ENCODE peak calls at places on chromosomes 4 and X, in six cellular contexts. L, Q, T, O, E and K are unnamed samples.

GRCh38 chrX:54029543-54030143 is 14.6 kb downstream of the PHF8 start:
- DNase-seq in L (no peak), T (no peak), O (no peak), E (no peak), Q (no peak), K (no peak)

GRCh38 chr4:148376151-148376550 is 66.1 kb downstream of the NR3C2 start:
- DNase-seq in T (peak; percentile 3), O (no peak), L (peak; percentile 23), E (no peak), Q (peak; percentile 94), K (peak; percentile 62)

GRCh38 chr4:88422403-88422802 is 34.5 kb upstream of the HERC5 start:
- DNase-seq in E (no peak), T (no peak), O (no peak), L (no peak), Q (no peak), K (no peak)

GRCh38 chrX:154750301-154751120 is at the start of gene GAB3:
- DNase-seq in E (peak; percentile 27), T (peak; percentile 65), L (no peak), Q (no peak), O (no peak), K (peak; percentile 31)

GRCh38 chrX:69232945-69233344 is 67.7 kb upstream of the PJA1 start:
- DNase-seq in Q (no peak), L (no peak), O (no peak), E (no peak), T (no peak), K (no peak)

GRCh38 chr4:37383579-37384229 is 139.2 kb downstream of the NWD2 start:
- DNase-seq in E (peak; percentile 41), L (peak; percentile 14), T (peak; percentile 9), O (no peak), Q (peak; percentile 30), K (peak; percentile 5)

GRCh38 chr4:112702892-112703291 is 65.9 kb downstream of the LARP7 start:
- DNase-seq in L (no peak), T (no peak), O (no peak), E (no peak), Q (no peak), K (no peak)

GRCh38 chr4:31051565-31051964 is 331.4 kb downstream of the PCDH7 start:
- DNase-seq in E (no peak), L (no peak), O (no peak), Q (no peak), T (no peak), K (peak; percentile 18)

GRCh38 chr4:3324093-3324815 is 31.4 kb downstream of the RGS12 start:
- DNase-seq in Q (no peak), E (no peak), T (no peak), L (no peak), O (no peak), K (no peak)

GRCh38 chrX:17654116-17654515 is 83.2 kb upstream of the SCML1 start:
- DNase-seq in Q (no peak), O (no peak), T (no peak), L (no peak), E (no peak), K (no peak)

DNA sequence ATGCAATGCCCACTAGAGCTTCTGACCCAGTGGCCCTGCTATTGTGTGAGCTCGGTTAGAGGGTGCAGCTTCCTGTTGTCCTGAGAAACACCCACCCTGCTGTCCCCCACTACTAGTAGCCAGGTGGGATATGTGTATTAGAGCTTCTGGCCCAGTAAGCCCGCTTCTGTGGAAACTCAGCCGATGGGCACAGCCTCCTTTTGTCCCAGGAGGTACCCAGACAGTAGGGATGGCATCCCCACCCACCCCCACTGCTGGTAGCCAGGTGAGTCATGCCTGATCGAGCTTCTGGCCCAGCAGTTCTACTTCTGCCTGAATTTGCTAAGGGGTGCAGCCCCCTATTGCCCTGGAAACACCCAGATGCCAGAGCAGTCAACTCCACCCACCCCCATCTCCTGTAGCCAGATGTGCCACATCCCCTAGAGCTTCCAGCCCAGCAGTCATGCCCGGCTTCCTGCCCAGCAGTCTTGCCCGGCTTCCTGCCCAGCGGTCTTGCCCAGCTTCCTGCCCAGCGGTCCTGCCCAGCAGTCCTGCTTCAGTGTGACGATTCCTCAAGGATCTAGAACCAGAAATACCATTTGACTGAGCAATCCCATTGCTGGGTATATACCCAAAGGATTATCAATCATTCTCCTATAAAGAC is 162.7 kb upstream of the KLF8 start:
- DNase-seq in E (no peak), T (no peak), Q (no peak), O (no peak), L (no peak), K (no peak)
- H3K9me3 ChIP-seq in E (no peaks in the 10 kb centered on the region), T (no peaks in the 10 kb centered on the region), Q (no peaks in the 10 kb centered on the region), O (no peaks in the 10 kb centered on the region), L (no peaks in the 10 kb centered on the region), K (peaks cover 15% of the 10 kb centered on the region)

GRCh38 chrX:115311666-115312065 is 22.2 kb downstream of the LUZP4 start:
- DNase-seq in O (no peak), E (no peak), Q (no peak), L (no peak), T (peak; percentile 15), K (no peak)
- TF ChIP-seq SMC3 in O (no peak), E (no peak), Q (no peak), L (no peak), T (no peak), K (no peak)

GRCh38 chr4:103802766-103803165 is 83.0 kb upstream of the TACR3 start:
- DNase-seq in E (no peak), Q (no peak), T (no peak), O (no peak), L (no peak), K (no peak)
- H3K9me3 ChIP-seq in E (no peaks in the 10 kb centered on the region), Q (no peaks in the 10 kb centered on the region), T (no peaks in the 10 kb centered on the region), O (no peaks in the 10 kb centered on the region), L (no peaks in the 10 kb centered on the region), K (no peaks in the 10 kb centered on the region)

DNA sequence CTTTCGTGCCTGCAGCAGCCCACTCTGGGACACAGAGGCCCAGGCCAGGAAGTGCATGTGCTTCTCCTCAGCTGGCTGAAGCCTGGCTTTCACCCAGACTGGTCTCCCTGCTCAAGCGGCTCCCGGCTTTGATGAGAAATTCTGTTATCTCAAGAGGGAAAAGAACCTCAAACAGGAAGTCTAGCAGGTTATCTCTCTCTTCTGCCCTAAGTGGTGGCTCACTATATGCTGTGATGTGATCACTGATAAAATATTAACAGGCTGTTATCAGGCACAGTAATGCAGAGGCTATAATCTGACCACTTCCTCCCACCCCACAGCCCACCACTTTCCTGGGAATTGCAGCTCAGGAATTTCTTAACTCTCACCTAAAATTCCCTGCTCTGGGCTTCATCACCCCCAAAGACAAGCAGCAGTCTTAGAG is 13.3 kb downstream of the CLDN2 start:
- DNase-seq in Q (peak; percentile 89), L (peak; percentile 77), O (no peak), E (no peak), T (peak; percentile 19), K (peak; percentile 52)
- TF ChIP-seq SMC3 in Q (no peak), L (no peak), O (no peak), E (no peak), T (no peak), K (no peak)

GRCh38 chr4:186032259-186032658 is 36.7 kb upstream of the TLR3 start:
- DNase-seq in E (no peak), O (no peak), Q (no peak), L (peak; percentile 17), T (no peak), K (no peak)
- H3K9me3 ChIP-seq in E (no peaks in the 10 kb centered on the region), O (peaks cover 5% of the 10 kb centered on the region), Q (peaks cover 21% of the 10 kb centered on the region), L (no peaks in the 10 kb centered on the region), T (no peaks in the 10 kb centered on the region), K (peaks cover 12% of the 10 kb centered on the region)